ENCODE peak calls at places on chromosomes 3 and 15, in four cellular contexts. H, K, T and U are unnamed samples.

GRCh38 chr15:76328962-76329361 is 7.6 kb upstream of the ISL2 start:
- DNase-seq in T (no peak), H (no peak), K (no peak), U (no peak)

GRCh38 chr3:51929420-51930003 is 12.2 kb downstream of the RRP9 start:
- DNase-seq in H (no peak), K (no peak), T (no peak), U (peak; percentile 47)

GRCh38 chr15:38609097-38609738 is 44.6 kb upstream of the RASGRP1 start:
- DNase-seq in T (no peak), K (no peak), H (no peak), U (no peak)

GRCh38 chr3:106130384-106131084 is 261.7 kb upstream of the CBLB start:
- DNase-seq in K (no peak), T (no peak), H (no peak), U (no peak)

GRCh38 chr3:179526989-179527391 is 35.7 kb upstream of the ACTL6A start:
- DNase-seq in H (no peak), K (peak; percentile 69), T (no peak), U (no peak)

GRCh38 chr3:136305879-136306278 is 55.7 kb downstream of the PCCB start:
- DNase-seq in K (no peak), T (peak; percentile 8), H (peak; percentile 32), U (peak; percentile 37)

GRCh38 chr3:139284221-139284620 is 59.6 kb upstream of the MRPS22 start:
- DNase-seq in H (no peak), T (no peak), K (no peak), U (no peak)

GRCh38 chr3:142934128-142934896 is 29.2 kb downstream of the PAQR9 start:
- DNase-seq in H (no peak), K (no peak), T (no peak), U (no peak)

GRCh38 chr3:194633349-194634004 is at the start of gene TMEM44:
- DNase-seq in H (peak; percentile 72), K (peak; percentile 98), T (peak; percentile 27), U (peak; percentile 96)

GRCh38 chr3:36248374-36248773 is 131.9 kb upstream of the STAC start:
- DNase-seq in H (no peak), T (no peak), K (no peak), U (no peak)

GRCh38 chr3:171860830-171861535 is 17.8 kb downstream of the TMEM212 start:
- DNase-seq in K (no peak), T (no peak), H (no peak), U (no peak)

GRCh38 chr3:12829404-12829803 is 12.0 kb downstream of the RPL32 start:
- DNase-seq in T (no peak), H (no peak), K (no peak), U (no peak)

GRCh38 chr3:176202652-176203051 is 994.6 kb downstream of the TBL1XR1 start:
- DNase-seq in H (no peak), K (no peak), T (no peak), U (no peak)

GRCh38 chr3:71395470-71395869 is 188.1 kb downstream of the FOXP1 start:
- DNase-seq in H (no peak), T (no peak), K (no peak), U (no peak)

GRCh38 chr3:71395927-71396695 is 187.4 kb downstream of the FOXP1 start:
- DNase-seq in H (no peak), K (no peak), T (no peak), U (no peak)

GRCh38 chr3:71399478-71399877 is 184.1 kb downstream of the FOXP1 start:
- DNase-seq in T (no peak), H (no peak), K (no peak), U (no peak)

GRCh38 chr3:71398157-71398836 is 185.2 kb downstream of the FOXP1 start:
- DNase-seq in T (no peak), H (no peak), K (peak; percentile 67), U (no peak)

GRCh38 chr3:71397046-71397445 is 186.5 kb downstream of the FOXP1 start:
- DNase-seq in K (peak; percentile 36), H (peak; percentile 4), T (no peak), U (no peak)
- TF ChIP-seq JUND in K (no peak), H (no peak), T (no peak), U (no peak)

DNA sequence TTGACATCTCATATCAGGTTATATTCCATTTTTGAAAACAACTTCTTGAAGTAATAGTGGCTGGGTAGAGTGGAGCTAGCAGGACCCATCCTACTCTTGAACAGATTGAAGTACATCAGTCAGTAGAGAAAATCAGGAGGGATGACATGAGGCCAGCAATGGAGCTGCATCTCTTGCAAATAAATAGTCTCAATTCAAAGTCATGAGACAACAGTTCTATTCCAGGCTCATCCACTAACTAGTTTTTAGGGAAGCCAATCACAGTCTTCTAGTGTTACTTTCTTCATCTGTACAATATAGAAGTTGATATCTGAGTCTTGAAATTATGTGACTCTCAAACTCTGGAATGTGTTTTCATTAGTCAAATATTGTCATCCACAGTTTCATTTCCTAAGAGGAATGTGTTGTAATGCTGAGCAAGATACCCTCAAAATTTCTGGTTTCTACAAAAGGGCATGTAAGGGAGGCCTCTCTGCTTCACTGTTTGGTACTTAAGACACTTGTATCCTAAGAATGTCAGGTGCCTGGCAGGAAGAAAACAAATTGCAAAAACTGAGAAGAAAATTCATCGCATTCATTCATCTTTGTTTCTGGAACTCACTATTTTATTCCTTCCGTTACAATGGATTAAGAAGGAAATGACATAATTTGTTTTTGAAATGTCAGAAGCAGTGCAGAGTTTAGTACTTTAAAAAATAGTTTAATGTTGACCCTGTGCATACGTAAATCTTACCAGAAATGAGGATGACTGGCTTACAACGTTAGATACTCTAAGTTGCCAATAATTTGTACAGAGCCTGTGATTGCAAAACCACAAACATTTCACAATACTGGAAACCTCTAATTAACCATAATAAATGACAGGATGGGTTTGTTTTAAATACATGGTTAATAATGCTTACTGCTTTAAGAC is 477.5 kb downstream of the RBMS3 start:
- DNase-seq in T (no peak), K (no peak), H (no peak), U (no peak)
- TF ChIP-seq JUND in T (no peak), K (no peak), H (no peak), U (no peak)

DNA sequence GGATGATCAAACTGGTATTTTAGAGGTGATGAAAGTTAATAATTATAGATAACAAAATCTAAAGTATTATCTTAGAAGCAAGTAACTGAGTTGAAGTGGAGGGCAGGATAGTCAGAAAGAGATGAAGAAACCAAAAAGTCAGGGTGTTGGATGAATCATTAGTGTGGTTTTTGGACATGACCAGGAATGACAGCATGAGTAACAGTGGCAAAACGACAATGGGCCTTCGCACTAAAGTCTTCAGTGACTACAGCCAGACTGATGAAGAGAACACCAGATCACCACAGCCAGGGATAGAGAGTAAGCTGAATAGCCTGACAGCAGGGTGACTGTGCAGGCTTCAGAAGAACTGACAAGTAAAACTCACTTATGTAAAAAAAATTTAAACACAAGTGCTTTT is 96.0 kb upstream of the MELTF start:
- DNase-seq in T (no peak), K (no peak), H (no peak), U (no peak)
- TF ChIP-seq JUND in T (no peak), K (no peak), H (no peak), U (no peak)

DNA sequence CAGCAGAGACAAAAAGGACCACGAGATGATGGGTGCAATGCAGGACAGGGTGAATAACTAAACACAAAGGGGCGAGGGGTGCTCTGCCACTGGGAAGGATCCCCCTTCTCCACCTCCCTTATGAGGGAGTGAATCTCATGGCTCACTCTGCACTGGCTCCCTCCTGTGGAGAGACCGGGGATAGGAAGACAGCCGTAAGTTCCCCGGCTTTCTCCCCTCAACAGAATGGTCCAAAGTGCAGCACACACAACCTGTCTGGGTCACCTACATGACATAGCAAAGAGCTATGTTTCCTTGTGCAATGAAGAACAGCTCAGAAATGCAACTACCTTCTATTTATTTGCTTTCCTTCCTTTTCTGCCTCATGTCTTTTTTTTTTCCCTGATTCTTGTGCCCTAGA is 7.8 kb upstream of the ACSBG1 start:
- DNase-seq in H (no peak), T (no peak), K (peak; percentile 72), U (peak; percentile 44)
- TF ChIP-seq JUND in H (no peak), T (no peak), K (no peak), U (no peak)